ENCODE peak calls at places on chromosomes 6 and 20, in four cellular contexts. K is A549, Y is skeletal muscle cell, F is left ventricle myocardium inferior. L is an unnamed sample.

GRCh38 chr6:110475255-110475654 is 1.2 kb downstream of the SLC22A16 start:
- DNase-seq in K (no peak), Y (no peak), F (peak), L (no peak)

GRCh38 chr6:43239054-43239453 is 4.2 kb upstream of the TTBK1 start:
- DNase-seq in K (no peak), Y (no peak), F (no peak), L (no peak)

GRCh38 chr6:142387997-142388815 is 86.4 kb downstream of the ADGRG6 start:
- DNase-seq in K (no peak), Y (no peak), F (no peak), L (no peak)

GRCh38 chr6:53837875-53838806 is 43.3 kb downstream of the LRRC1 start:
- DNase-seq in K (no peak), Y (no peak), F (no peak), L (no peak)

GRCh38 chr20:44704551-44704971 is 10.6 kb upstream of the CCN5 start:
- DNase-seq in K (no peak), Y (peak), F (no peak), L (peak)

GRCh38 chr20:64169089-64169560 is 4.9 kb downstream of the MYT1 start:
- DNase-seq in K (no peak), Y (no peak), F (no peak), L (no peak)

GRCh38 chr6:14366315-14366714 is 248.7 kb downstream of the CD83 start:
- DNase-seq in K (no peak), Y (no peak), F (no peak), L (no peak)

GRCh38 chr6:41258196-41258493 is 28.3 kb downstream of the TREM1 start:
- DNase-seq in K (no peak), Y (no peak), F (no peak), L (no peak)

GRCh38 chr6:48883116-48883515 is 579.9 kb downstream of the MMUT start:
- DNase-seq in K (no peak), Y (no peak), F (no peak), L (no peak)

GRCh38 chr20:43979576-43979975 is 64.9 kb downstream of the TOX2 start:
- DNase-seq in K (no peak), Y (no peak), F (no peak), L (no peak)

GRCh38 chr20:40930561-40930960 is 98.1 kb upstream of the TOP1 start:
- DNase-seq in K (no peak), Y (no peak), F (no peak), L (peak)

GRCh38 chr20:40931348-40932044 is 97.1 kb upstream of the TOP1 start:
- DNase-seq in K (no peak), Y (no peak), F (no peak), L (no peak)

GRCh38 chr20:40938020-40938419 is 90.6 kb upstream of the TOP1 start:
- DNase-seq in K (no peak), Y (no peak), F (no peak), L (no peak)

GRCh38 chr20:40933758-40934157 is 94.9 kb upstream of the TOP1 start:
- DNase-seq in K (no peak), Y (no peak), F (no peak), L (no peak)

GRCh38 chr20:40932436-40932835 is 96.2 kb upstream of the TOP1 start:
- DNase-seq in K (no peak), Y (no peak), F (no peak), L (no peak)
- H3K4me3 ChIP-seq in K (no peak), Y (no peak), F (no peak), L (no peak)

GRCh38 chr6:151806757-151807512 is 547 bp upstream of the ESR1 start:
- DNase-seq in K (no peak), Y (no peak), F (no peak), L (no peak)

GRCh38 chr6:151805286-151805840 is 2.1 kb upstream of the ESR1 start:
- DNase-seq in K (no peak), Y (no peak), F (peak), L (peak)

GRCh38 chr6:151804585-151805285 is 2.7 kb upstream of the ESR1 start:
- DNase-seq in K (no peak), Y (no peak), F (no peak), L (no peak)

GRCh38 chr6:151808331-151809241 is 1.1 kb downstream of the ESR1 start:
- DNase-seq in K (no peak), Y (no peak), F (no peak), L (peak)

GRCh38 chr6:151807513-151808330 is at the start of gene ESR1:
- DNase-seq in K (no peak), Y (no peak), F (peak), L (peak)
- H3K4me3 ChIP-seq in K (peak), Y (peak), F (peak), L (peak)

GRCh38 chr20:56520180-56520579 is 4.4 kb upstream of the FAM209A start:
- DNase-seq in K (no peak), Y (no peak), F (no peak), L (no peak)
- H3K4me3 ChIP-seq in K (no peak), Y (no peak), F (no peak), L (no peak)

DNA sequence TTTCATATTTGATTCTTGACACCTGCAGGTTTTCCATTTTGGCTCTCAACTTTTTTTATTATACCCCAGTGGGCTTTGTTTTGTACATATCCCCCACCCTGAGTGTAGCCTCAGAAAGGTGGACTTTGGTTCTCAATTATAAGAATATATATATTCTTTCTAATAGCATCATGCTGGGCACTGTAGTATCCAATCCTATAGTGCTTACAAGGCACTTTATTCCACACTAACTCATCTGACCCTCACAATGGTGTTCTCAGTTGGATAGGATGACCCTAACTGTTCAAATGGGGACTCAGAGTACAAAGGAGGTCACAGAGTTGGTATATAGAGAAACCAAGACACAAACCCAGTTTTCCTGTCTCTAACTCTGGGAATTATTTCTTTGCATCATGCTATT is 48.9 kb upstream of the SNAP25 start:
- DNase-seq in K (no peak), Y (no peak), F (no peak), L (no peak)
- H3K4me3 ChIP-seq in K (no peak), Y (no peak), F (no peak), L (no peak)

GRCh38 chr6:64294034-64294433 is 658.4 kb downstream of the PHF3 start:
- DNase-seq in K (no peak), Y (peak), F (no peak), L (no peak)

GRCh38 chr6:64301307-64302236 is 666.0 kb downstream of the PHF3 start:
- DNase-seq in K (no peak), Y (no peak), F (no peak), L (no peak)

GRCh38 chr6:64293298-64293697 is 657.7 kb downstream of the PHF3 start:
- DNase-seq in K (no peak), Y (no peak), F (no peak), L (no peak)

DNA sequence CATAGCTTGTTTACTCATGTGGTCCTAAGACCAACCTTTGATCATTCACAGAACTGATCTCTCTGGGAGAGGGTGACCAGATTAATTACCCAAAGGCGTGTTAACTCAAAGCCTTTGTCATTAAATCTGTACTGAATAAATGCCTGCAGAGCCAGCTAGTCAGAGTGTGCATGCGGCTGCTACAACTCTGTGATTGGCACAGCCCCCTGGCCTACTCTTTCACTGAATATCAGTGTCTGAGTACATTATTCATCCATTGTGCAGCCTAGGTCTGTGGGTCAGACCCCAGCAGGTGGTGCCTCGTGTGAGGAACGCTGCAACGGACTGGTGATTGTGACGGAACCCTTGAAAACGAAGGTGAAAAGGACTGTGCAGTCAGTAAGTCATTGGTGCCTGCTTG is 663.6 kb downstream of the PHF3 start:
- DNase-seq in K (no peak), Y (no peak), F (no peak), L (no peak)
- H3K4me3 ChIP-seq in K (no peak), Y (no peak), F (no peak), L (no peak)

GRCh38 chr20:19693508-19693907 is 64.5 kb upstream of the RIN2 start:
- DNase-seq in K (no peak), Y (no peak), F (no peak), L (no peak)

GRCh38 chr20:19692685-19693119 is 65.4 kb upstream of the RIN2 start:
- DNase-seq in K (peak), Y (no peak), F (peak), L (no peak)

GRCh38 chr20:19691125-19691524 is 66.9 kb upstream of the RIN2 start:
- DNase-seq in K (no peak), Y (no peak), F (peak), L (no peak)

GRCh38 chr20:19690462-19690861 is 67.6 kb upstream of the RIN2 start:
- DNase-seq in K (no peak), Y (no peak), F (no peak), L (no peak)

DNA sequence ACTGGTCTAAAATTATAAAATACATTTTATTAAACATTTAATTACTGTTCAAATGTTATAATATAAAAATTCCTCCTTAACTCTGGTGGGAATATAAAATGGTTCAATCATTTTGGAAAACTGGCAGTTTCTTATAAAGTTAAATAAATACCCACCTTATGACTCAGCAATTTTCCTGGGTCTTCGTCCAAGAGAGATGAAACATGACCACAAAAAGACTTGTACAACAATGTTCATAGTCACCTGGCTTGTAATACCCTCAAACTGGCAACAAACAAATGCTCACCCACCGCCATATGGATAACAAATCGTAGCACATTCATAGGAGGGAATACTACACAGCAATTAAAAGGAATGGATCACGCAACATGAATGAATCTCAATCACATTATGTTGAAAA is 66.0 kb upstream of the RIN2 start:
- DNase-seq in K (no peak), Y (no peak), F (no peak), L (no peak)
- H3K4me3 ChIP-seq in K (no peak), Y (no peak), F (no peak), L (no peak)

L was measured in foreskin fibroblast.